ENCODE peak calls at places on chromosomes 5 and 9, in six cellular contexts. R, B, O, T, M and J are unnamed samples.
A peak's percentile ranks its signal among the peaks of the same experiment; 100 is the strongest.

GRCh38 chr9:88173378-88173999 is 35.2 kb upstream of the SPATA31C2 start:
- DNase-seq in R (peak; percentile 87), B (peak; percentile 80), O (peak; percentile 73), T (no peak), M (peak; percentile 76), J (peak; percentile 45)

GRCh38 chr9:129285382-129285781 is 107.3 kb upstream of the IER5L start:
- DNase-seq in R (no peak), B (no peak), O (no peak), T (no peak), M (no peak), J (no peak)

GRCh38 chr9:137878146-137878941 is 762 bp downstream of the CACNA1B start:
- DNase-seq in R (no peak), B (no peak), O (no peak), T (no peak), M (peak; percentile 32), J (peak; percentile 83)

GRCh38 chr5:75710630-75711029 is 6.6 kb downstream of the POC5 start:
- DNase-seq in R (no peak), B (no peak), O (no peak), T (no peak), M (no peak), J (no peak)

GRCh38 chr9:37119907-37120839 is at the start of gene ZCCHC7:
- DNase-seq in R (peak; percentile 97), B (peak; percentile 87), O (peak; percentile 93), T (peak; percentile 89), M (peak; percentile 98), J (peak; percentile 95)

GRCh38 chr5:173613433-173614144 is 2.9 kb downstream of the BOD1 start:
- DNase-seq in R (no peak), B (no peak), O (no peak), T (no peak), M (no peak), J (no peak)

GRCh38 chr5:1401681-1402096 is 43.6 kb downstream of the SLC6A3 start:
- DNase-seq in R (no peak), B (no peak), O (no peak), T (no peak), M (no peak), J (no peak)

GRCh38 chr9:134126373-134126772 is 9.5 kb upstream of the WDR5 start:
- DNase-seq in R (no peak), B (no peak), O (no peak), T (no peak), M (no peak), J (no peak)

GRCh38 chr5:92678576-92679105 is 902.4 kb downstream of the NR2F1-AS1 start:
- DNase-seq in R (peak; percentile 44), B (peak; percentile 4), O (no peak), T (no peak), M (no peak), J (peak; percentile 9)

GRCh38 chr9:92147030-92147853 is 32.0 kb upstream of the SPTLC1 start:
- DNase-seq in R (peak; percentile 85), B (no peak), O (peak; percentile 94), T (no peak), M (peak; percentile 86), J (peak; percentile 29)

GRCh38 chr9:92147854-92148184 is 32.6 kb upstream of the SPTLC1 start:
- DNase-seq in R (no peak), B (no peak), O (no peak), T (no peak), M (no peak), J (no peak)

GRCh38 chr9:92141144-92142129 is 26.2 kb upstream of the SPTLC1 start:
- DNase-seq in R (no peak), B (no peak), O (no peak), T (no peak), M (no peak), J (no peak)

GRCh38 chr9:92142329-92142728 is 27.1 kb upstream of the SPTLC1 start:
- DNase-seq in R (no peak), B (no peak), O (no peak), T (no peak), M (no peak), J (no peak)

DNA sequence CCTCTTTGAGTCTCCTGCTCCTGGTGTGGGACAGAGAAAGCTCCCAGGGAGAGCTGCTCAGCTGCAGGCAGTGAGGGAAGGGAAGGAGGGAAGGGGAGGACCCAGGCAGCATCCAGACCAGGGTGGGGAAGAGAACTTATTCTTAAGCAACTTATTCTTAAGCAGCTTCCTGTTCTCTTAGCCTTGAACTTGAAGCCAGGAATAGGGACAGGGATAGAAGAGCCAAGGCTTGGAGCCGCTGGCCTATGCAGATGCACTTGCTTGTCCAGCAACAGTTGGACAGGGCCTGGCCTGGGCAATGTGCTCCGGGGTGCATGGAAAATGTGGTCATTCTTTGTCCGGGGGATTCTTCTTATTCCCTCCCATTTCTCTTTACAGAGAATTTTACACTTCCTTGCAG is 31.4 kb upstream of the SPTLC1 start:
- DNase-seq in R (peak; percentile 15), B (no peak), O (peak; percentile 31), T (no peak), M (no peak), J (no peak)
- TF ChIP-seq BHLHE40 in R (no peak), B (no peak), O (no peak), T (no peak), M (no peak), J (no peak)

DNA sequence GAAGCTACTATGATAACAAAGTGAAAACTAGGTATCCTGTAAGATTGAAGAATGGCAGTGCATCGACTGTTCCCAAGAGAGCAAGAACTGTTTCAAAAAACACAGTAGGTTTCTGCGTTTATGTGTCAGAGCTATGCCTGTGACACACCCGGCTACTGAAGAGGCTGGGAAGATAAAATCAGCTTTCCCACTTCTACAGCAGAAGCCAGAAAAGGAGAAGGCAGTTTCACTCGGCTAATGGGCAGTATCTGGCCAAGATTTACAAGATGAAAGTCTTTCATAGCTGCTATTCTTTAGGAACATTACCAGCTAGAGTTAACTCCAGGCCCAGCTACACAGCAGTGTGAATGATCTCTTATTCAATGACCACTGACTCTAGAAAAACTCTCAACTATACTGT is 195.2 kb downstream of the CTNND2 start:
- DNase-seq in R (no peak), B (no peak), O (no peak), T (no peak), M (no peak), J (no peak)
- TF ChIP-seq BHLHE40 in R (no peak), B (no peak), O (no peak), T (no peak), M (no peak), J (no peak)

DNA sequence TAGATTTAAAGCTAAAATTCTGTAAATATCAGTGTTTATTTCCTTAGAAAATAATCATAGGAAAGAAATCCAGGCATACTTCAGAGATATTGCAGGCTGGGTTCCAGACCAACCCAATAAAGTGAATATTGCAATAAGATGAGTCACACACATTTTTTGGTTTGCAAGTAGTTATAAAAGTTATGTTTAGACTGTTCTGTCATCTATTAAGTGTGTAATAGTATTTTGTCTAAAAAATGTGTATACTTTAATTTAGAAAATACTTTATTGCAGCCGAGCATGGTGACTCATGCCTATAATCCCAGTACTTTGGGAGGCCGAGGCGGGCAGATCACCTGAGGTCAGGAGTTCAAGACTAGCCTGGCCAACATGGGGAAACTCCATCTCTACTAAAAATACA is 6.9 kb upstream of the RIC1 start:
- DNase-seq in R (peak; percentile 25), B (no peak), O (peak; percentile 91), T (no peak), M (no peak), J (no peak)
- TF ChIP-seq BHLHE40 in R (no peak), B (no peak), O (peak; percentile 66), T (no peak), M (no peak), J (no peak)

GRCh38 chr5:134553816-134554215 is 28.3 kb downstream of the JADE2 start:
- DNase-seq in R (no peak), B (no peak), O (peak; percentile 19), T (no peak), M (no peak), J (no peak)
- TF ChIP-seq BHLHE40 in R (no peak), B (no peak), O (no peak), T (no peak), M (no peak), J (no peak)